ENCODE peak calls at places on chromosome 10, in four cellular contexts. Y is fibroblast of lung, S is A549, B is sigmoid colon. G is an unnamed sample.

GRCh38 chr10:132280646-132281074 is 27.1 kb downstream of the STK32C start:
- DNase-seq in Y (no peak), S (no peak), B (no peak), G (no peak)

GRCh38 chr10:2121315-2121714 is 384.0 kb upstream of the ADARB2 start:
- DNase-seq in Y (no peak), S (no peak), B (no peak), G (no peak)

GRCh38 chr10:99232357-99232999 is 3.2 kb downstream of the HPSE2 start:
- DNase-seq in Y (no peak), S (no peak), B (no peak), G (no peak)

GRCh38 chr10:8138471-8138870 is 84.0 kb downstream of the GATA3 start:
- DNase-seq in Y (peak), S (no peak), B (no peak), G (no peak)

GRCh38 chr10:133173860-133174523 is 14.0 kb downstream of the KNDC1 start:
- DNase-seq in Y (no peak), S (no peak), B (peak), G (no peak)

GRCh38 chr10:48672596-48673255 is 11.9 kb upstream of the WDFY4 start:
- DNase-seq in Y (no peak), S (no peak), B (no peak), G (no peak)

GRCh38 chr10:103168436-103168835 is 24.6 kb downstream of the NT5C2 start:
- DNase-seq in Y (peak), S (no peak), B (no peak), G (no peak)

GRCh38 chr10:95628786-95629185 is 27.7 kb downstream of the ALDH18A1 start:
- DNase-seq in Y (peak), S (no peak), B (no peak), G (no peak)

GRCh38 chr10:106711313-106711906 is 453.1 kb downstream of the SORCS1 start:
- DNase-seq in Y (no peak), S (peak), B (no peak), G (peak)

GRCh38 chr10:129870926-129871660 is 93.0 kb downstream of the EBF3 start:
- DNase-seq in Y (no peak), S (no peak), B (no peak), G (no peak)

GRCh38 chr10:100482181-100482833 is 19.5 kb downstream of the WNT8B start:
- DNase-seq in Y (peak), S (peak), B (peak), G (peak)

GRCh38 chr10:122515588-122516231 is 44.8 kb upstream of the DMBT1 start:
- DNase-seq in Y (peak), S (no peak), B (no peak), G (no peak)

GRCh38 chr10:101834341-101834740 is 9.3 kb downstream of the KCNIP2 start:
- DNase-seq in Y (no peak), S (no peak), B (no peak), G (no peak)

GRCh38 chr10:106474891-106475290 is 689.6 kb downstream of the SORCS1 start:
- DNase-seq in Y (no peak), S (no peak), B (no peak), G (no peak)

GRCh38 chr10:128936392-128936791 is 530.6 kb upstream of the MGMT start:
- DNase-seq in Y (no peak), S (no peak), B (no peak), G (no peak)

GRCh38 chr10:130623680-130624271 is 487.6 kb downstream of the GLRX3 start:
- DNase-seq in Y (no peak), S (no peak), B (no peak), G (no peak)

GRCh38 chr10:48658243-48658888 is 26.3 kb upstream of the WDFY4 start:
- DNase-seq in Y (peak), S (peak), B (peak), G (peak)

GRCh38 chr10:87095241-87095945 is 387 bp downstream of the SHLD2 start:
- DNase-seq in Y (peak), S (peak), B (peak), G (no peak)

GRCh38 chr10:123150986-123151738 is 3.0 kb upstream of the BUB3 start:
- DNase-seq in Y (peak), S (no peak), B (no peak), G (no peak)

GRCh38 chr10:16585103-16585502 is 63.4 kb upstream of the C1QL3 start:
- DNase-seq in Y (no peak), S (no peak), B (no peak), G (no peak)

GRCh38 chr10:47222461-47222860 is 77.5 kb upstream of the GDF10 start:
- DNase-seq in Y (no peak), S (no peak), B (no peak), G (no peak)

GRCh38 chr10:131315343-131315742 is 3.8 kb upstream of the TCERG1L start:
- DNase-seq in Y (no peak), S (no peak), B (no peak), G (no peak)

GRCh38 chr10:123993534-123994416 is 99.6 kb downstream of the CHST15 start:
- DNase-seq in Y (no peak), S (no peak), B (no peak), G (no peak)

GRCh38 chr10:123527122-123527521 is 139.0 kb upstream of the GPR26 start:
- DNase-seq in Y (no peak), S (no peak), B (no peak), G (no peak)

GRCh38 chr10:103916254-103916653 is 1.7 kb downstream of the STN1 start:
- DNase-seq in Y (no peak), S (no peak), B (no peak), G (no peak)

GRCh38 chr10:32530231-32530630 is 84.3 kb downstream of the CCDC7 start:
- DNase-seq in Y (no peak), S (no peak), B (no peak), G (no peak)

GRCh38 chr10:86520871-86521619 is 547 bp downstream of the WAPL start:
- DNase-seq in Y (peak), S (peak), B (peak), G (no peak)

GRCh38 chr10:6918305-6918704 is 338.2 kb upstream of the PRKCQ start:
- DNase-seq in Y (no peak), S (no peak), B (no peak), G (peak)

GRCh38 chr10:34407227-34407626 is 407.9 kb downstream of the PARD3 start:
- DNase-seq in Y (peak), S (no peak), B (no peak), G (no peak)

GRCh38 chr10:15856328-15857000 is 3.8 kb downstream of the MINDY3 start:
- DNase-seq in Y (no peak), S (no peak), B (no peak), G (no peak)

GRCh38 chr10:120459185-120459584 is 2.2 kb downstream of the PLPP4 start:
- DNase-seq in Y (peak), S (no peak), B (no peak), G (no peak)

GRCh38 chr10:131770946-131771633 is 129.7 kb upstream of the PPP2R2D start:
- DNase-seq in Y (no peak), S (no peak), B (peak), G (no peak)

GRCh38 chr10:107487284-107487683 is 322.8 kb upstream of the SORCS1 start:
- DNase-seq in Y (no peak), S (no peak), B (no peak), G (no peak)

GRCh38 chr10:58384095-58384494 is 1.1 kb upstream of the TFAM start:
- DNase-seq in Y (peak), S (no peak), B (no peak), G (no peak)

GRCh38 chr10:49679480-49679893 is at the start of gene C10orf53:
- DNase-seq in Y (peak), S (no peak), B (no peak), G (peak)

DNA sequence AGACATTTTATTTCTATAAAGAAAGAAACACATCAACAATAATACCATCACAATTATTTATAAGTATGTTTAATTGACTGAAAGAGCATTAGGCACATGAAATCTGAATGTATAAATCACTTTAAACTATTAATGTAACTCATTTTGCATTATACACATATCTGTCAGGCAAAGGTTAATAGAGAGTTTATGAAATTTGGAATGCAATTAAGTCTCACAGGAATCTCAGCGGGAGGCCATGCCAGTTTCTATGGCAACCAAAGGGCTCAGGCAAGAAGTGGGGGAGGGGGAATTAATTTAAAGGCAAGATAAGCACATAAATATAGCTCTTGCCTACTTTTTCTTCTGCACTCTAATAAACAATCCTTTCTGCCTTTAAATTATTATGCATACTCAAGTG is 152.6 kb downstream of the SLC16A9 start:
- DNase-seq in Y (no peak), S (no peak), B (no peak), G (no peak)
- H3K27ac ChIP-seq in Y (no peak), S (no peak), B (no peak), G (no peak)

GRCh38 chr10:59611048-59611447 is 98.6 kb downstream of the SLC16A9 start:
- DNase-seq in Y (no peak), S (no peak), B (no peak), G (no peak)
- H3K4me3 ChIP-seq in Y (no peak), S (no peak), B (no peak), G (no peak)

DNA sequence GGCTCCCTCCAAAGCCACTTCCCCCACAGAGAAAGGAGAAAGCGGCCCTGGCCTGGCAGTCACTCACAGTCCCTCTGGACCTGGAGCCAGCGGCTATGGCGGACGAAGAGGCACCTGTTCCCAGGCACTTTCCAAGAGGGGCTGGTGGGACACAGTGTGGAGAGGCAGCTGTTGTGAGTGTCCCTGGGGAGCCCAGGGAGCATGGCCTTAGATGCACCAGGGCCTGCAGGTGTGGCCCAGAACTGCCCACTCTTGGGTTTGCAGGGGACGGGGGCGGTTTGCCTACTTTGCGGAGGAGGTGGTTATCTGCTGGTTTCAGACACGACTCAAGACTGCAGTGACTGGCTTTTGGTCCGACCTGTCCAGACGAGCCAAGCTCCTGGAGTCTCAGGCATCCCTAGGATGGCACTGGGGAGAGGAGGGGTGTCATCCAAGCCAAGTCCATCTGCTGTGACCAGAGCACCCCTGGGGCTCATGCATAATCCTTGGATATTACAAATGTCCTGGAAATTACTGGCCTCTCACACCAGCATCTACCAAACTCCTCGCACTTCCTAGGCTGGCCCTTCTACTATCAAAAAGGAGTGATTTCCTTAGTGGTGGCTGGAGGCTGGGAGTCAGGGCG is 18.4 kb downstream of the CTBP2 start:
- DNase-seq in Y (no peak), S (no peak), B (no peak), G (no peak)
- H3K27ac ChIP-seq in Y (no peak), S (no peak), B (no peak), G (no peak)

DNA sequence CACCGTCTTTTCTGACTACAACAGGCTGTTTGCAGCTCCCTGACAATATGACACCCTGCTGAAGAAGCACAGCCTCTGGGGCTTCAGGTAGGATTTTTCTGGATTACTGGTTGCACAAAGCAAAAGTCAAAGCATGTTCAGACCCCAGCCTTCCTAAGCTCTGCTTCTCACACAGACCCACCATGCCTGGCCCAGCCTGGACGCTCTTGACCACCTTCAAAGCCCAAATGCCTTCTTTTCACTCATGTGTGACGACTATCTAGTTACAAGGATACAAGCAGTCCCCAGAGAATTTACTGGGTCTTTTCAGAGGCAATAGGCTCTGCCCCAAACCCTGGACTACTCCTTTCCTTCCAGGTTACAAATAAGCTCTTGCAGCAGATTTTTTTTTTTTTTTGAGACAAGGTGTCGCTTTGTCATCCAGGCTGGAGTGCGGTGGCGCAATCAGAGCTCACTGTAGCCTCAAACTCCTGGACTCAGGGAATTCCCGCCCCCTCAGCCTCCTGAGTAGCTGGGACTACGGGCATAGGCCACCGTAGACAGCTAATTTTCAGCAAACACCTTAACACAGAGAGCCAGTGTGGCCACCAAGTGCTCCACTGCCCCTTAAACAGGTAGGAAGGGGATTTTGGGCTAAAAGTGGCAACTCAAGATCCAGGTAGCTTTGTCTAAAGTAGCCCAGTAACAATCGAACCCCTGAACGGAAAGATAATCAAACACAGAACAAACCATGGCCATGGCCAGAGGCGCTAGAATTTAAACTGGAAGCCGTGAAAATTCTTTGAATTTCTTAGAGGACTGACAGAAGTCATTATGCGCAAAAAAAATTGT is 16.2 kb downstream of the SVIL start:
- DNase-seq in Y (peak), S (no peak), B (peak), G (no peak)
- H3K4me3 ChIP-seq in Y (no peak), S (peak), B (peak), G (no peak)

DNA sequence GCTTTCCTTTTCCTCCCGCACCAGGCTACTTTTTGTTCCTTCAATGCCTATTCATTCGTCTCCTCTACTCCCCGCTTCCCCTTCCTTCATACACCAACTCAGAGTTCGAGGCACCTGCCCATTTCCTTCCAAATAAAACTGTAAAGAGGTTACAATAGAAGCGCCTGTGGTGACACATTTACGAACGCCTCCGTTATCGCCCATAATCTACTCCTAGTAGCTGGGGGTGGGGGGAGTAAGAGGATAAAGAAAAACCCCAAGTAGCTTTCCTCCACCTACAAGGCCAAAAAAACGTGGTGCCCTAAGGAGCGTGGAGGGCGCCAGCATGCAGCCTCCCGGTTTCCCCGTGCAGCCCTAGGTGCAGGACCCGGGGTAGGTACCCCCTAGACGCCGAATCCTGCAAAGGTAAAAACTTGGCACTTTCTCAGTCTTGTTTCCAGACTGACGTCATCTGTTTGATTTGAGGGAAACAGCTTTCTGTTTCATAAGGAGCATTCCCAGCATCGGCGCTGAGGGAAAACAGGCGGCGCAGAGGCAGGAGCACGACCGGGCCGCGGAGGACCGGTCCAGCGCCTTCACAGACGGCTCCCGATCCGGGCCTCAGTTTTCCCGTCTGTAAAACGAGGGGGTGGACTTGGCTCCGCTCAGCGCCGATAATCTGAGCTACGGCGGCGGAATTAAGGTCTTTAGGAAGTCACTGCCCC is 922 bp downstream of the PPA1 start:
- DNase-seq in Y (peak), S (peak), B (peak), G (no peak)
- H3K27ac ChIP-seq in Y (peak), S (peak), B (peak), G (no peak)

GRCh38 chr10:69181433-69181832 is 1.4 kb downstream of the SUPV3L1 start:
- DNase-seq in Y (no peak), S (no peak), B (no peak), G (no peak)
- H3K4me3 ChIP-seq in Y (peak), S (peak), B (peak), G (no peak)

DNA sequence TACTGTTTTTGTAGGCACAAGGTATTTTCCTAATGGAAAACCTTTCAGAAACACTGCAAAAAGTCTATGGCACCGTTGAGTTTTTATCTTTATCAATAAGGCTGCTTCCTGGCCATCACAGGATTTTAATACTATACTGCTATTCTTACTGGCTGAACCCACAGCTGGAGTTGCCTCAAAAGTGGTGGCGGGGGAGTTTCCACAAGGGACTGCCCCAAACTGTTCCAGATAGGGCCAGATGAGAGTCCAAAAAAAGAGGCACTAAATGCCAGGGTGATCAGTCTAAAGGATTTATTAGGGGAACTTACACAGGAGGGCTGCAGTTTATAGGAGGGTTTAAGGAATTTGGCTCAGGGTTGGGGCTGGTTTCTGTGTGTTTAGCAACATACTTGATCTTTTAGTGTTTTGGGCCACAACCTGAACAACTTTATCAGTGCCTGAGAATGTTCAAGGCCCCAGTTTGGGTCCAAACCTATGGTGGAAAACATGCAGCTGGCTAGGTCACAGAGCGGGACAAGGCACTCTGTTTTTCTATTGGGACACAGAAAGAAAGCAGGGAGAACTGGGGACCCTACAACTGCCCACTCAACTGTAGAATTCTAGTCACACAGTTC is 41.4 kb downstream of the STAM start:
- DNase-seq in Y (no peak), S (no peak), B (no peak), G (no peak)
- H3K27ac ChIP-seq in Y (no peak), S (no peak), B (no peak), G (no peak)

GRCh38 chr10:29329420-29329819 is 40.5 kb downstream of the LYZL1 start:
- DNase-seq in Y (no peak), S (no peak), B (no peak), G (no peak)

GRCh38 chr10:29326299-29326698 is 37.4 kb downstream of the LYZL1 start:
- DNase-seq in Y (no peak), S (no peak), B (no peak), G (no peak)

GRCh38 chr10:29328988-29329387 is 40.1 kb downstream of the LYZL1 start:
- DNase-seq in Y (peak), S (no peak), B (peak), G (no peak)

GRCh38 chr10:29324220-29324831 is 35.5 kb downstream of the LYZL1 start:
- DNase-seq in Y (peak), S (no peak), B (no peak), G (no peak)

GRCh38 chr10:29326886-29327789 is 38.3 kb downstream of the LYZL1 start:
- DNase-seq in Y (no peak), S (no peak), B (no peak), G (no peak)
- H3K4me3 ChIP-seq in Y (no peak), S (no peak), B (no peak), G (no peak)

GRCh38 chr10:5092848-5093790 is 1.1 kb upstream of the AKR1C3 start:
- DNase-seq in Y (no peak), S (no peak), B (no peak), G (no peak)

GRCh38 chr10:5096108-5096507 is 1.9 kb downstream of the AKR1C3 start:
- DNase-seq in Y (no peak), S (no peak), B (no peak), G (no peak)

GRCh38 chr10:5094265-5095205 is at the start of gene AKR1C3:
- DNase-seq in Y (peak), S (peak), B (no peak), G (no peak)

GRCh38 chr10:5092375-5092774 is 1.8 kb upstream of the AKR1C3 start:
- DNase-seq in Y (no peak), S (no peak), B (no peak), G (no peak)

GRCh38 chr10:5095687-5096086 is 1.5 kb downstream of the AKR1C3 start:
- DNase-seq in Y (no peak), S (no peak), B (no peak), G (no peak)
- H3K27ac ChIP-seq in Y (no peak), S (peak), B (no peak), G (no peak)